ENCODE peak calls at places on chromosomes 6 and 20, in nine cellular contexts. V is GM12891, Q is K562, L is IMR-90, C is prostate gland, A is lower leg skin, W is transverse colon, Z is erythroblast, F is GM12892. B is an unnamed sample.

GRCh38 chr20:34715384-34715783 is 11.2 kb downstream of the TP53INP2 start:
- DNase-seq in V (no peak), Q (no peak), A (no peak), F (no peak), L (peak), Z (peak), C (no peak), W (no peak), B (no peak)

GRCh38 chr6:68859233-68859632 is 224.2 kb downstream of the ADGRB3 start:
- DNase-seq in W (no peak), V (no peak), A (no peak), F (no peak), C (no peak), Z (no peak), Q (no peak), L (no peak), B (no peak)

GRCh38 chr20:61161649-61162210 is 90.3 kb upstream of the CDH4 start:
- DNase-seq in Z (no peak), F (no peak), Q (no peak), W (no peak), L (no peak), C (no peak), V (no peak), A (peak), B (no peak)

GRCh38 chr6:8743146-8743745 is 307.9 kb upstream of the SLC35B3 start:
- DNase-seq in W (no peak), Q (no peak), L (no peak), F (no peak), C (no peak), A (no peak), V (no peak), Z (no peak), B (no peak)

GRCh38 chr20:7470912-7471311 is 469.3 kb downstream of the HAO1 start:
- DNase-seq in A (no peak), Z (no peak), W (no peak), F (no peak), C (no peak), Q (no peak), V (no peak), L (no peak), B (no peak)

GRCh38 chr6:398065-398464 is 6.5 kb downstream of the IRF4 start:
- DNase-seq in F (no peak), W (no peak), L (no peak), C (no peak), Q (no peak), A (no peak), Z (no peak), V (no peak), B (no peak)

GRCh38 chr20:39873286-39873685 is 815.8 kb downstream of the MAFB start:
- DNase-seq in V (no peak), Z (no peak), A (no peak), C (no peak), F (no peak), Q (no peak), W (no peak), L (no peak), B (no peak)

GRCh38 chr6:148455225-148455624 is 112.6 kb downstream of the SASH1 start:
- DNase-seq in Z (no peak), C (no peak), A (no peak), L (peak), F (no peak), Q (no peak), V (no peak), W (no peak), B (no peak)

GRCh38 chr6:82251942-82252341 is 4.4 kb upstream of the IBTK start:
- DNase-seq in Q (peak), W (no peak), Z (peak), C (no peak), F (no peak), A (no peak), V (no peak), L (peak), B (no peak)

GRCh38 chr6:7589221-7589620 is 777 bp upstream of the SNRNP48 start:
- DNase-seq in L (no peak), Q (no peak), V (no peak), W (no peak), A (no peak), F (no peak), C (no peak), Z (no peak), B (no peak)

GRCh38 chr20:23283096-23283850 is 67.3 kb upstream of the NXT1 start:
- DNase-seq in A (peak), Z (no peak), Q (no peak), C (no peak), L (no peak), W (no peak), F (no peak), V (no peak), B (no peak)

GRCh38 chr6:147949981-147950622 is 392.5 kb upstream of the SASH1 start:
- DNase-seq in Z (no peak), A (no peak), Q (no peak), F (no peak), W (no peak), L (peak), C (no peak), V (no peak), B (no peak)

GRCh38 chr6:32973934-32974333 is 5.5 kb downstream of the BRD2 start:
- DNase-seq in Q (peak), F (no peak), L (peak), Z (peak), C (no peak), A (no peak), V (peak), W (no peak), B (no peak)
- TF ChIP-seq POLR2A in Q (no peak), F (no peak), L (no peak), Z (no peak), C (no peak), A (no peak), V (no peak), W (no peak), B (no peak)

GRCh38 chr6:109793015-109793414 is 101.9 kb downstream of the FIG4 start:
- DNase-seq in C (no peak), Q (no peak), V (no peak), W (no peak), F (no peak), A (no peak), L (no peak), Z (no peak), B (no peak)
- TF ChIP-seq POLR2A in C (no peak), Q (no peak), V (no peak), W (no peak), F (no peak), A (no peak), L (no peak), Z (no peak), B (no peak)

GRCh38 chr20:3409417-3409816 is 1.9 kb upstream of the DNAAF9 start:
- DNase-seq in V (no peak), Q (no peak), C (no peak), F (no peak), W (no peak), Z (no peak), L (no peak), A (peak), B (peak)

GRCh38 chr20:3408251-3408637 is 775 bp upstream of the DNAAF9 start:
- DNase-seq in L (no peak), A (peak), W (no peak), Q (no peak), F (no peak), Z (no peak), V (no peak), C (no peak), B (no peak)

GRCh38 chr20:3406481-3407425 is 716 bp downstream of the DNAAF9 start:
- DNase-seq in L (peak), Q (peak), W (peak), C (peak), Z (no peak), F (no peak), A (peak), V (no peak), B (peak)

GRCh38 chr20:3405696-3406358 is 1.6 kb downstream of the DNAAF9 start:
- DNase-seq in A (no peak), Z (no peak), C (no peak), W (no peak), L (no peak), Q (no peak), V (no peak), F (no peak), B (no peak)

GRCh38 chr20:3407426-3408250 is at the start of gene DNAAF9:
- DNase-seq in W (peak), Z (peak), F (peak), L (peak), C (peak), A (peak), V (peak), Q (peak), B (peak)
- TF ChIP-seq POLR2A in W (peak), Z (no peak), F (no peak), L (peak), C (peak), A (no peak), V (no peak), Q (peak), B (peak)

DNA sequence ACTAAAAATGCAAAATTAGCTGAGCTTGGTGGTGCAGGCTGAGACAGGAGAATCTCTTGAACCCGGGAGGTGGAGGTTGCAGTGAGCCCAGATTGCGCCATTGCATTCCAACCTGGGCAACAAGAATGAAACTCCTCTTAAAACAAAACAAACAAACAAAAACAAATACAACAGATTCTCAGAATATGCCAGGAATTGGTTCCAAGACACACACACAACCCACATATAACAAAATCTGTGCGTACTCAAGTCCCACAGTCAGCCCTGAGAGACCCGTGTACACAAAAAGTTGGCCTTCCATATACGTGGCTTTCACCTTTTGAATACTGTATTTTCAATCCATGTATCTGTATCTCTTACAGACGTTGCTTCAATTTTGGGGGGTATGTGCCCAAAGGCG is 98.9 kb upstream of the MARCKS start:
- DNase-seq in F (no peak), W (no peak), Q (no peak), C (no peak), Z (no peak), A (no peak), V (no peak), L (no peak), B (no peak)
- TF ChIP-seq POLR2A in F (no peak), W (no peak), Q (no peak), C (no peak), Z (no peak), A (no peak), V (no peak), L (no peak), B (no peak)

GRCh38 chr20:31710423-31711250 is 12.0 kb downstream of the BCL2L1 start:
- DNase-seq in V (no peak), F (no peak), Z (peak), Q (no peak), L (no peak), W (no peak), C (peak), A (no peak), B (no peak)
- TF ChIP-seq POLR2A in V (no peak), F (no peak), Z (peak), Q (peak), L (no peak), W (no peak), C (peak), A (no peak), B (no peak)

GRCh38 chr6:35603326-35604202 is 85.2 kb downstream of the FKBP5 start:
- DNase-seq in W (no peak), V (no peak), L (no peak), C (no peak), A (no peak), F (no peak), Q (no peak), Z (no peak), B (no peak)

GRCh38 chr6:35599761-35600658 is 87.3 kb upstream of the TULP1 start:
- DNase-seq in C (no peak), L (peak), V (no peak), A (no peak), F (no peak), Q (no peak), W (no peak), Z (no peak), B (no peak)

GRCh38 chr6:35601331-35602132 is 87.2 kb downstream of the FKBP5 start:
- DNase-seq in W (peak), C (peak), A (no peak), L (peak), V (peak), Z (no peak), Q (no peak), F (no peak), B (peak)

GRCh38 chr6:35600659-35601125 is 88.0 kb upstream of the TULP1 start:
- DNase-seq in F (no peak), Q (no peak), L (no peak), Z (no peak), C (no peak), A (no peak), V (no peak), W (no peak), B (no peak)

GRCh38 chr6:35602133-35602946 is 86.4 kb downstream of the FKBP5 start:
- DNase-seq in Z (no peak), A (no peak), L (peak), Q (no peak), V (no peak), C (peak), F (no peak), W (no peak), B (no peak)
- TF ChIP-seq POLR2A in Z (no peak), A (no peak), L (no peak), Q (no peak), V (no peak), C (no peak), F (no peak), W (peak), B (no peak)

GRCh38 chr20:58309607-58310290 is at the start of gene RAB22A:
- DNase-seq in V (peak), F (peak), Q (peak), W (peak), A (peak), L (peak), C (peak), Z (peak), B (peak)
- TF ChIP-seq POLR2A in V (peak), F (peak), Q (peak), W (peak), A (no peak), L (peak), C (peak), Z (peak), B (peak)

DNA sequence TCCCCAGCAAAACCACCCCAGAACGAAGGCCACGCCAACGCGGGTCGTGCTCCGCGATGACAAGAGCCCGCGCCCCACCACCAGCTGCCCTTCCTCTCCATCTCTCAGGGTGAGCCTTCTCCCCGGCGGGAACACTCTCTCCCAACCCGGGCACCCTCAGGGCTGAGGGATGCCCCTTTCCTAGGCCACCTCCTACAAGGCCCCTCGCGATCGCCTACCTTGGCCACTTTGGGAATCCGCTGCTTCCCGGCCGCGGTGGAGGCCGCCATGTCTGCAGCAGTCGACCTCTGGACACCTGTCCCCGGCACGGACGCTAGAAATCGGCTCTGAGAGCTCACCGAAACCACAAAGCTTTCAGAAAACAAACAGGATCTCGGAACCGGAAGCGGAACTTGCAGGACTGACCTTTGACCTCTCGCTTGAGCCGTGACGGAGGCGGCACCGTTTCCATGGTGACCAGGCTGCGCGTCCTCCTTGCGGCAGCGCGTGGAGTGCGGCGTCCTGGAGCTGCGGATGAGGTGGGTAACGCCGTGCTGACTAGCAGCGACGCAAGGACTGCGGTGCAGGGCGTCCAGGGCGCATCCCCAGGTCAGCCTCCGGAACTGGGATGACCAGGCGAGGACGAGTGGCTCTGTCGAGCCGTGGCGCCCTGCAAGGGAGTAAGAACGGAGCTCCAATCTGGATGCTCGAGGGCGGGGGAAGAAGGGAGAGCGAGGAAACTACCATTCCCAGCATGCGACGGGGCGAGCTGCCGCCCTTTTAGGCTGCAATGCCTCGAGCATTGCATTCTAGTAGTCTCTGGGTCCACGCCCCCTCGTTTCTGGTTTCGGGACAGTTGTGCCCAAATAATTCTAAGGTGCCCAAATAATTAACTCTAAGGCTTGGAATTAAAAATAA is at the start of the genes CFAP61 and CRNKL1:
- DNase-seq in F (peak), Z (peak), C (peak), L (peak), W (peak), V (peak), A (peak), Q (peak), B (peak)
- TF ChIP-seq POLR2A in F (peak), Z (peak), C (peak), L (no peak), W (peak), V (peak), A (no peak), Q (peak), B (no peak)

DNA sequence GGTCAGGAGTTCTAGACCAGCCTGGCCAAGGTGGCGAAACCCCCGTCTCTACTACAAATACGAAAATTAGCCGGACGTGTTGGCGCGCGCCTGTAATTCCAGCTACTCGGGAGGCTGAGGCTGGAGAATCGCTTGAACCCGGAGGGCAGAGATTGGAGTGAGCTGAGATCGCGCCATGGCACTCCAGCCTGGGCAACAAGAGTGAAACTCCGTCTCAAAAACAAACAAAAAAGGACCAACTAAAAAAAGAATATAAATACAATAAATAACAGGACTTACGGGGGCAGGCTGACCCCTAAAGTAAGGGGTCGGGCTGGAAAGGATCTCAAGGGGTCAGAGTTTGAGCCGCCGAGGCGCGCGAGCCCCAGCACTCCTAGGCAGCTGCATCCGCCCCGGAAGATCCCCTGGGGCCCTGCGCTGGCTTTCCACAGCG is 509 bp upstream of the TPD52L2 start:
- DNase-seq in Z (no peak), Q (no peak), F (no peak), A (no peak), L (no peak), C (no peak), W (no peak), V (no peak), B (no peak)
- TF ChIP-seq POLR2A in Z (no peak), Q (no peak), F (no peak), A (no peak), L (no peak), C (no peak), W (no peak), V (no peak), B (no peak)

B was measured in ovary.